ENCODE peak calls at places on chromosomes 11 and 22, in nine cellular contexts. T is HCT116; F is lung; J is CD8-positive, alpha-beta T cell; Y is spleen; G is naive thymus-derived CD4-positive, alpha-beta T cell; O is tibial nerve; A is body of pancreas; B is heart left ventricle. V is an unnamed sample.

GRCh38 chr11:93718057-93718563 is 23.2 kb downstream of the TAF1D start:
- DNase-seq in T (no peak), F (no peak), J (no peak), Y (no peak), G (peak; percentile 13), O (no peak), A (no peak), B (no peak), V (no peak)

GRCh38 chr11:134949121-134949591 is 537.1 kb upstream of the B3GAT1 start:
- DNase-seq in T (peak; percentile 45), F (no peak), J (no peak), Y (no peak), G (no peak), O (peak; percentile 19), A (no peak), B (no peak), V (no peak)

GRCh38 chr11:113457784-113458183 is 17.4 kb downstream of the DRD2 start:
- DNase-seq in T (no peak), F (no peak), J (no peak), Y (no peak), G (no peak), O (no peak), A (no peak), B (no peak), V (peak; percentile 27)

GRCh38 chr22:50270302-50271010 is at the start of gene MAPK11:
- DNase-seq in T (no peak), F (peak; percentile 60), J (peak; percentile 70), Y (peak; percentile 91), G (peak; percentile 69), O (peak; percentile 48), A (peak; percentile 72), B (peak; percentile 86), V (peak; percentile 74)

GRCh38 chr11:76579047-76579751 is 91.3 kb downstream of the LRRC32 start:
- DNase-seq in T (no peak), F (no peak), J (no peak), Y (no peak), G (no peak), O (no peak), A (no peak), B (peak; percentile 82), V (no peak)

GRCh38 chr11:76491644-76492043 is 46.8 kb downstream of the EMSY start:
- DNase-seq in T (no peak), F (no peak), J (no peak), Y (no peak), G (no peak), O (no peak), A (no peak), B (no peak), V (no peak)

GRCh38 chr11:93208663-93209270 is 11.0 kb upstream of the SLC36A4 start:
- DNase-seq in T (no peak), F (no peak), J (no peak), Y (no peak), G (no peak), O (no peak), A (no peak), B (no peak), V (no peak)

GRCh38 chr11:2775626-2776350 is 76.0 kb upstream of the KCNQ1OT1 start:
- DNase-seq in T (no peak), F (peak; percentile 20), J (no peak), Y (peak; percentile 72), G (no peak), O (no peak), A (peak; percentile 11), B (peak; percentile 58), V (no peak)

GRCh38 chr11:61654397-61654829 is 25.8 kb upstream of the DAGLA start:
- DNase-seq in T (no peak), F (peak; percentile 48), J (no peak), Y (peak; percentile 82), G (no peak), O (peak; percentile 43), A (no peak), B (peak; percentile 71), V (peak; percentile 53)

GRCh38 chr11:61652135-61652534 is 28.1 kb upstream of the DAGLA start:
- DNase-seq in T (no peak), F (no peak), J (no peak), Y (no peak), G (no peak), O (no peak), A (no peak), B (no peak), V (peak; percentile 53)

GRCh38 chr11:61647529-61647928 is 32.7 kb upstream of the DAGLA start:
- DNase-seq in T (no peak), F (no peak), J (no peak), Y (no peak), G (no peak), O (no peak), A (no peak), B (no peak), V (no peak)

GRCh38 chr11:61656347-61657077 is 23.7 kb upstream of the DAGLA start:
- DNase-seq in T (no peak), F (no peak), J (no peak), Y (no peak), G (no peak), O (no peak), A (no peak), B (no peak), V (no peak)

DNA sequence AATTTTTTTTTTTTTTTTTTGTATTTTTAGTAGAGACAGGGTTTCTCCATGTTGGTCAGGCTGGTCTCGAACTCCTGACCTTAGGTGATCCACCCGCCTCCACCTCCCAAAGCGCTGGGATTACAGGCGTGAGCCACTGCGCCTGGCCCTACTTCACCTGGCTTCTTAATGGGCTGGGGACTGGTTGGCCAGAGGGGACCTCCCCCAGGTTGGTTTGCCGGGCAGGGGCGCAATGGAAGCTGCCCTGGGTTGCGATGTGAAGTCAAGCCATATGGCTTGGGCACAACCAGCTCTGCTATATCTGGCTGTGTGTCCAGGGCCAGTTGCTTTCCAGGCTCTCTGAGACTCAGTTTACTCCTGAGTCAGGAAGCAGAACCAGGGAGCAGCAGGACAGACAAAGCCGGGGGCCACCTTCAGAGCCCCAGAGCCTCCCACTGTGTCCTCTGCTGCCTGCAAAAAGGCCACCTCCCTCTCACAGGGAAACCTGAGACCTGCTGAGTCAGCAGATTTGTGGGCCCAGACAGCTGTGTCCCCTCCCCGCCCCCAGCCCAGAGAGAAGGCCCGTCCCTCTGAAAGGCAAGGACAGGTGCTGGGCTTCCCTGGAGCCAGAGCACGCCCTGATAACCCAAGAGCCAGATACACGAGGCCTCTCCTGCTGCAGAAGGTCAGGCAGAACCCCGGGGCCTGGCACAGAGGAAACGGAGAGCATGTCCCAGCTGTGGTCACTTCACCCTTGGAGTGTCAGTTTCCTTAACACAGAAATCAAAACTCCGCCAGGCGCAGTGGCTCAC is 29.2 kb upstream of the DAGLA start:
- DNase-seq in T (no peak), F (no peak), J (no peak), Y (peak; percentile 80), G (no peak), O (no peak), A (peak; percentile 65), B (no peak), V (peak; percentile 63)
- H3K27ac ChIP-seq in T (no peak overlapping the region), F (no peak overlapping the region), J (no peak overlapping the region), Y (no peak overlapping the region), G (no peak overlapping the region), O (no peak overlapping the region), A (no peak overlapping the region), B (no peak overlapping the region), V (peak overlapping the region; percentile 78)

GRCh38 chr11:121895919-121896318 is 220.1 kb downstream of the BLID start:
- DNase-seq in T (no peak), F (no peak), J (no peak), Y (no peak), G (no peak), O (no peak), A (no peak), B (no peak), V (no peak)
- H3K4me1 ChIP-seq in T (peaks cover 3% of the 10 kb centered on the region), F (peaks cover 8% of the 10 kb centered on the region), J (no peaks in the 10 kb centered on the region), Y (no peaks in the 10 kb centered on the region), G (no peaks in the 10 kb centered on the region), O (peaks cover 18% of the 10 kb centered on the region), A (no peaks in the 10 kb centered on the region), B (no peaks in the 10 kb centered on the region), V (no peaks in the 10 kb centered on the region)

DNA sequence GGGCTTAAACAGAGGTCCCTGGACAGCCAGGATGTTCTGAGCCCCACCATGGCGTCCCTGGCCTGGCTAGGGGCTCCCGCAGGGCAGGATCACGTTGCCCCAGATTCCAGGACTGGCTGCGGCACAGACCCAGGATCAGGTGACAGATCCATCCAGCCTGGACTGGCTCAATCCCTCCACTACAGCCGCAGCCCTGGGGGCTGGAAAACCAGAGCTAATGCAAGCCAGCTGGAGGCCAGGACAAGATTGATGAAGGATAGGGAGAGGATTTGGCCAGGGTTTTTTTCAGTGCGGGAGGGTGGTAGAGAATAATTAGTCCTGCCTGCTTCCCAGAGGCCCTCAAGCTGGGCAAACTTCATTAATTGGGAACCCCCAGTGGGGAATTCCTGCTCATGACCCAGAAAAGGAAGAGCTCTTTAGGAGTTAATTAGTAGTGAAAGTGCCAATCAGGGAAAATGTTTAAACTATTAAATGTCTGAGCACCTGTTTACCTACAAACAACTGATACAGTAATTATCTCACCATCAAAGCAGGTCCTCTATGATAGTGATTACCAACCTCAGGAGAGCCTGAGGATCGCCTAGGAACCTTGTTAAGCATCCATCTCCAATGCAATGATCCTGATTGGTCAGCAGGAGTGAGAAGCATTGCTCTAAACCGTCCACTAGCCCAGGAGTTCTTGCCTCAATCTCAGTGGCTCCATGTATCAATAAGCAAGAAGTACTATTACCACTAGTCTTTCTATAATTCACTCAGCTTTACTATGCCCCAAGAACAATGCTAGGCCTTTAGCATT is 33.0 kb upstream of the MYOD1 start:
- DNase-seq in T (no peak), F (no peak), J (no peak), Y (no peak), G (no peak), O (no peak), A (no peak), B (no peak), V (no peak)
- H3K27ac ChIP-seq in T (no peak overlapping the region), F (no peak overlapping the region), J (no peak overlapping the region), Y (no peak overlapping the region), G (no peak overlapping the region), O (no peak overlapping the region), A (no peak overlapping the region), B (no peak overlapping the region), V (no peak overlapping the region)

GRCh38 chr22:22717723-22718122 is 73.3 kb downstream of the GGTLC2 start:
- DNase-seq in T (no peak), F (no peak), J (no peak), Y (no peak), G (no peak), O (no peak), A (no peak), B (no peak), V (no peak)

GRCh38 chr22:22720724-22721261 is 76.4 kb downstream of the GGTLC2 start:
- DNase-seq in T (no peak), F (no peak), J (no peak), Y (no peak), G (no peak), O (no peak), A (no peak), B (no peak), V (peak; percentile 46)

GRCh38 chr22:22716136-22716535 is 71.7 kb downstream of the GGTLC2 start:
- DNase-seq in T (no peak), F (no peak), J (no peak), Y (no peak), G (no peak), O (no peak), A (no peak), B (no peak), V (no peak)

GRCh38 chr22:22720201-22720723 is 75.8 kb downstream of the GGTLC2 start:
- DNase-seq in T (peak; percentile 67), F (no peak), J (no peak), Y (no peak), G (peak; percentile 33), O (peak; percentile 11), A (no peak), B (no peak), V (peak; percentile 35)

DNA sequence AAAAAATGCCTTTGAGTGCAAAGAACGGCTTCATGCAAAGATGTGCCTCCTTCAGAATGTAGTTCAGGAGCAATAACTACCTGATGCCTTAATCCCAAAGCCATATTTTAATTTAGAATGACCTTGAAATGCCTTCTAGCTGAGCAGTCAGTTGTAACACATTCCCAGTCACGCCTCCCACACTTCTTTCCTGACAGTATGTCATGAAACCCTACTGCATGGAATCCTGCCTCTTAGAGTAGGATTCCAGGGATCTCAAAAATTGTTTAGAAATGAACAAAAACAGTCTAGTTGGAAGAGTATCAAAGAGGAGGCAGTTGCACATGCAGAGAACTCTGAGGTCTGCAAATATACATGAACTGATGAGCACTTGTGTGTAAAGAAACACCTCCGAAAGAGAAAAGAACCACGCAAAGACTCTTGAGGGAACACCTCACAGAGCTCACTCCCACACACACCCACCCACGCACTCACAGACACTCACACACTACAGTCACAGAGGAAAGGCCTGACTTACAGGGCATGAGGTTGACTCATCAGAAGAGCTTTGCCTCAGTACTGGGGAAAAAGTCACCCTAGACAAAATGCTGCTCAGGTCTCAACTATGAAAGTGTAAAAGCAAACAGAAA is 77.4 kb downstream of the GGTLC2 start:
- DNase-seq in T (no peak), F (no peak), J (peak; percentile 24), Y (no peak), G (no peak), O (no peak), A (no peak), B (no peak), V (no peak)
- H3K4me1 ChIP-seq in T (no peaks in the 10 kb centered on the region), F (no peaks in the 10 kb centered on the region), J (peaks cover 25% of the 10 kb centered on the region), Y (peaks cover 30% of the 10 kb centered on the region), G (peaks cover 6% of the 10 kb centered on the region), O (no peaks in the 10 kb centered on the region), A (no peaks in the 10 kb centered on the region), B (no peaks in the 10 kb centered on the region), V (no peaks in the 10 kb centered on the region)